ENCODE peak calls at places on chromosomes 16 and 17, in seven cellular contexts. One of them, this sample, is unnamed. For H3K27me3, the result is how much of the 10 kb centered on the place peaks cover.

GRCh38 chr16:31529398-31530312 is 2.0 kb downstream of the AHSP start:
- DNase-seq in lung: no peak
- DNase-seq in IMR-90: no peak
- DNase-seq in endothelial cell of umbilical vein: no peak
- DNase-seq in PC-3: no peak
- DNase-seq in H9: peak
- DNase-seq in aorta: no peak
- DNase-seq in this sample: no peak

GRCh38 chr17:13544292-13544691 is 57.4 kb downstream of the HS3ST3A1 start:
- DNase-seq in aorta: peak
- DNase-seq in IMR-90: peak
- DNase-seq in PC-3: peak
- DNase-seq in H9: no peak
- DNase-seq in lung: peak
- DNase-seq in endothelial cell of umbilical vein: no peak
- DNase-seq in this sample: no peak

GRCh38 chr17:45640141-45640850 is 143.8 kb upstream of the CRHR1 start:
- DNase-seq in H9: peak
- DNase-seq in PC-3: peak
- DNase-seq in endothelial cell of umbilical vein: peak
- DNase-seq in aorta: peak
- DNase-seq in lung: peak
- DNase-seq in IMR-90: peak
- DNase-seq in this sample: peak

GRCh38 chr16:86857807-86858206 is 279.5 kb downstream of the FOXL1 start:
- DNase-seq in H9: no peak
- DNase-seq in IMR-90: no peak
- DNase-seq in PC-3: no peak
- DNase-seq in aorta: no peak
- DNase-seq in lung: no peak
- DNase-seq in endothelial cell of umbilical vein: no peak
- DNase-seq in this sample: no peak

GRCh38 chr17:41071606-41072375 is 6.1 kb upstream of the KRTAP2-4 start:
- DNase-seq in aorta: no peak
- DNase-seq in endothelial cell of umbilical vein: no peak
- DNase-seq in IMR-90: no peak
- DNase-seq in lung: no peak
- DNase-seq in H9: no peak
- DNase-seq in PC-3: no peak
- DNase-seq in this sample: no peak

GRCh38 chr16:5019775-5020174 is 14.0 kb downstream of the NAGPA start:
- DNase-seq in endothelial cell of umbilical vein: no peak
- DNase-seq in lung: no peak
- DNase-seq in aorta: no peak
- DNase-seq in H9: no peak
- DNase-seq in IMR-90: no peak
- DNase-seq in PC-3: no peak
- DNase-seq in this sample: no peak

GRCh38 chr16:86362155-86362849 is 148.0 kb upstream of the FOXF1 start:
- DNase-seq in aorta: no peak
- DNase-seq in PC-3: no peak
- DNase-seq in IMR-90: no peak
- DNase-seq in endothelial cell of umbilical vein: no peak
- DNase-seq in H9: no peak
- DNase-seq in lung: no peak
- DNase-seq in this sample: no peak

GRCh38 chr17:50107790-50108414 is 12.8 kb downstream of the PDK2 start:
- DNase-seq in IMR-90: peak
- DNase-seq in lung: no peak
- DNase-seq in endothelial cell of umbilical vein: no peak
- DNase-seq in PC-3: peak
- DNase-seq in H9: no peak
- DNase-seq in aorta: no peak
- DNase-seq in this sample: no peak

GRCh38 chr17:67469208-67469980 is 92.3 kb downstream of the PITPNC1 start:
- DNase-seq in lung: no peak
- DNase-seq in H9: peak
- DNase-seq in aorta: no peak
- DNase-seq in PC-3: no peak
- DNase-seq in endothelial cell of umbilical vein: no peak
- DNase-seq in IMR-90: peak
- DNase-seq in this sample: peak

GRCh38 chr16:85990861-85991301 is 91.9 kb downstream of the IRF8 start:
- DNase-seq in IMR-90: no peak
- DNase-seq in aorta: no peak
- DNase-seq in endothelial cell of umbilical vein: no peak
- DNase-seq in H9: no peak
- DNase-seq in lung: no peak
- DNase-seq in PC-3: no peak
- DNase-seq in this sample: no peak

GRCh38 chr16:86604436-86605220 is 26.3 kb downstream of the FOXL1 start:
- DNase-seq in lung: no peak
- DNase-seq in PC-3: no peak
- DNase-seq in aorta: no peak
- DNase-seq in H9: no peak
- DNase-seq in IMR-90: no peak
- DNase-seq in endothelial cell of umbilical vein: no peak
- DNase-seq in this sample: peak

GRCh38 chr16:57462209-57462977 is at the start of gene POLR2C:
- DNase-seq in H9: peak
- DNase-seq in PC-3: peak
- DNase-seq in endothelial cell of umbilical vein: peak
- DNase-seq in aorta: peak
- DNase-seq in lung: peak
- DNase-seq in IMR-90: peak
- DNase-seq in this sample: peak

GRCh38 chr17:31299624-31300023 is 2.6 kb upstream of the OMG start:
- DNase-seq in PC-3: no peak
- DNase-seq in IMR-90: no peak
- DNase-seq in aorta: no peak
- DNase-seq in endothelial cell of umbilical vein: no peak
- DNase-seq in H9: no peak
- DNase-seq in lung: no peak
- DNase-seq in this sample: no peak

GRCh38 chr17:26775219-26775822 is 518.6 kb upstream of the WSB1 start:
- DNase-seq in aorta: no peak
- DNase-seq in IMR-90: no peak
- DNase-seq in PC-3: no peak
- DNase-seq in H9: no peak
- DNase-seq in lung: no peak
- DNase-seq in endothelial cell of umbilical vein: no peak
- DNase-seq in this sample: no peak

GRCh38 chr17:60169921-60170817 is 20.4 kb downstream of the CA4 start:
- DNase-seq in aorta: no peak
- DNase-seq in endothelial cell of umbilical vein: peak
- DNase-seq in H9: no peak
- DNase-seq in IMR-90: peak
- DNase-seq in lung: peak
- DNase-seq in PC-3: no peak
- DNase-seq in this sample: no peak

GRCh38 chr16:69711115-69711740 is 15.1 kb downstream of the NQO1 start:
- DNase-seq in H9: no peak
- DNase-seq in IMR-90: peak
- DNase-seq in aorta: peak
- DNase-seq in lung: peak
- DNase-seq in endothelial cell of umbilical vein: no peak
- DNase-seq in PC-3: peak
- DNase-seq in this sample: no peak

GRCh38 chr17:54046570-54046969 is 223.8 kb downstream of the KIF2B start:
- DNase-seq in lung: no peak
- DNase-seq in IMR-90: no peak
- DNase-seq in H9: no peak
- DNase-seq in PC-3: no peak
- DNase-seq in aorta: no peak
- DNase-seq in endothelial cell of umbilical vein: no peak
- DNase-seq in this sample: no peak

DNA sequence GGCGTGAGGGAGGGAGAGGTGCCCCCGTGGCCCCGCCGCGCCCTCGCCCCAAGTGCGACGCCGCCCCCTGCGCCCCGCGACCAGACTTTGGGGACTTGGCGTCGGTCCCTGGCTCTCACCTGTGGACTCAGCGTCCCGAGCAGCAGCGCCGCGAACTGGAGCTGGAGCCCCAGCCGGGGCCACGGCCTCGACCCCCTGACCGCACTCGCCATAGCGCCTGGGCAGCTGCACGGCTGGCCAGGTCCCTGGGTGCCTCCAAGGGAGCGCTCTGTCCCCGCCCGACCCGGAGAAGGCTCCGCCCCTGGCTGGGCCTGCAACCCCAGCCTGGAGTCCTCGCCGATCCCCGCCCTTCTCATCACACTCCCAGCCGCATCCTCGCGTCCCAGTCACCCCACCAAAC is at the start of gene ERN2:
- DNase-seq in IMR-90: no peak
- DNase-seq in lung: no peak
- DNase-seq in endothelial cell of umbilical vein: no peak
- DNase-seq in H9: peak
- DNase-seq in PC-3: no peak
- DNase-seq in aorta: no peak
- DNase-seq in this sample: no peak
- H3K27me3 ChIP-seq in IMR-90: under half
- H3K27me3 ChIP-seq in lung: under half
- H3K27me3 ChIP-seq in endothelial cell of umbilical vein: under half
- H3K27me3 ChIP-seq in H9: under half
- H3K27me3 ChIP-seq in PC-3: under half
- H3K27me3 ChIP-seq in aorta: under half
- H3K27me3 ChIP-seq in this sample: under half

GRCh38 chr17:57554826-57555635 is 190.1 kb downstream of the CCDC182 start:
- DNase-seq in endothelial cell of umbilical vein: no peak
- DNase-seq in IMR-90: no peak
- DNase-seq in PC-3: no peak
- DNase-seq in aorta: no peak
- DNase-seq in lung: no peak
- DNase-seq in H9: no peak
- DNase-seq in this sample: no peak
- H3K27ac ChIP-seq in endothelial cell of umbilical vein: no peak
- H3K27ac ChIP-seq in IMR-90: no peak
- H3K27ac ChIP-seq in PC-3: no peak
- H3K27ac ChIP-seq in aorta: no peak
- H3K27ac ChIP-seq in lung: no peak
- H3K27ac ChIP-seq in H9: no peak
- H3K27ac ChIP-seq in this sample: no peak

GRCh38 chr17:77881545-77881944 is 77.0 kb upstream of the TNRC6C start:
- DNase-seq in H9: no peak
- DNase-seq in PC-3: no peak
- DNase-seq in aorta: peak
- DNase-seq in lung: peak
- DNase-seq in endothelial cell of umbilical vein: no peak
- DNase-seq in IMR-90: peak
- DNase-seq in this sample: peak

GRCh38 chr17:77882040-77882439 is 76.5 kb upstream of the TNRC6C start:
- DNase-seq in IMR-90: no peak
- DNase-seq in H9: no peak
- DNase-seq in PC-3: no peak
- DNase-seq in endothelial cell of umbilical vein: no peak
- DNase-seq in aorta: no peak
- DNase-seq in lung: no peak
- DNase-seq in this sample: no peak

GRCh38 chr17:77884019-77884418 is 74.5 kb upstream of the TNRC6C start:
- DNase-seq in IMR-90: peak
- DNase-seq in lung: no peak
- DNase-seq in PC-3: no peak
- DNase-seq in aorta: no peak
- DNase-seq in endothelial cell of umbilical vein: no peak
- DNase-seq in H9: peak
- DNase-seq in this sample: peak

GRCh38 chr17:77882481-77883212 is 75.9 kb upstream of the TNRC6C start:
- DNase-seq in endothelial cell of umbilical vein: no peak
- DNase-seq in IMR-90: peak
- DNase-seq in PC-3: no peak
- DNase-seq in aorta: peak
- DNase-seq in H9: no peak
- DNase-seq in lung: no peak
- DNase-seq in this sample: peak

GRCh38 chr17:77883213-77883650 is 75.3 kb upstream of the TNRC6C start:
- DNase-seq in lung: no peak
- DNase-seq in aorta: no peak
- DNase-seq in endothelial cell of umbilical vein: no peak
- DNase-seq in IMR-90: no peak
- DNase-seq in H9: no peak
- DNase-seq in PC-3: no peak
- DNase-seq in this sample: no peak
- H3K27me3 ChIP-seq in lung: under half
- H3K27me3 ChIP-seq in aorta: under half
- H3K27me3 ChIP-seq in endothelial cell of umbilical vein: under half
- H3K27me3 ChIP-seq in IMR-90: under half
- H3K27me3 ChIP-seq in H9: under half
- H3K27me3 ChIP-seq in PC-3: half or more
- H3K27me3 ChIP-seq in this sample: under half

GRCh38 chr17:29706045-29706431 is 83.3 kb upstream of the CORO6 start:
- DNase-seq in PC-3: no peak
- DNase-seq in IMR-90: no peak
- DNase-seq in endothelial cell of umbilical vein: no peak
- DNase-seq in aorta: no peak
- DNase-seq in H9: no peak
- DNase-seq in lung: no peak
- DNase-seq in this sample: no peak
- H3K27ac ChIP-seq in PC-3: no peak
- H3K27ac ChIP-seq in IMR-90: no peak
- H3K27ac ChIP-seq in endothelial cell of umbilical vein: no peak
- H3K27ac ChIP-seq in aorta: no peak
- H3K27ac ChIP-seq in H9: no peak
- H3K27ac ChIP-seq in lung: no peak
- H3K27ac ChIP-seq in this sample: peak

DNA sequence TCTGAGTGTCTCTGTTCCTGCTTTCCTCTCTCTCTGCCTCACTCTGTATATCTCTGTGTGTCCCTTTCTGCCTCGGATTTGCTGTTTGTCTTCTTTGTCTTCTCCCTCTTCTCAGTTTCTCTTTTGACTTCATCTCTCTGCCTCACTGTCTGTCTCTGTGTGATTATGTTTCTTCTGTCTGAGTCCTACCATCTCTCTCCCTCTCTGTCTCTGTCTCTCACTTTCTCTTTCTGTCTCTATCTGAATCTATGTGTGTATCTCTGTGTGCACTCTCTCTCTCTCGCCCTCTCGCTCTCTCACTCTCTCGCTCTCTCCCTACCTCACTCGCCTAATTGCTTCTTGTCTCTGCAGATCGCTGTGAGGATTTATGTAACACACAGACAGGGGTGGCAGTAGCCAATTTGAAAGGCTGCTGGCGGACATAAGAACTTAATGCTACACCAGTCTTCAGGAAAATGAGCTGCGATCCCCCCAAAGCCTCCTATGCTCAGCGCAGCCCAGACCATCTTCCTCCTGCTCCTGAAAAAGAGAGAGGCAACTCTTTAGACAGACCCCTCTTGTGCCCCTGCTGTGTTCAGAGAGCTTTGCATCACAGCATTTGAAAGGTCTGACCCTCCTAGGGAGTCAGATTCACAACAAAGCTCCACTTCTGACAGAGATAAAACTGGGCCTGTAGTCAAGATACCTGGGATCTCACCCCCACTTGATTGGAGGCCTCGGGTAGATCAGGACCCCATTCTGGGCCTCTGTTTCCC is 140.9 kb downstream of the CCT6B start:
- DNase-seq in aorta: no peak
- DNase-seq in lung: no peak
- DNase-seq in H9: peak
- DNase-seq in IMR-90: no peak
- DNase-seq in PC-3: no peak
- DNase-seq in endothelial cell of umbilical vein: no peak
- DNase-seq in this sample: no peak
- H3K27me3 ChIP-seq in aorta: under half
- H3K27me3 ChIP-seq in lung: under half
- H3K27me3 ChIP-seq in H9: under half
- H3K27me3 ChIP-seq in IMR-90: under half
- H3K27me3 ChIP-seq in PC-3: under half
- H3K27me3 ChIP-seq in endothelial cell of umbilical vein: under half
- H3K27me3 ChIP-seq in this sample: under half

GRCh38 chr17:15384142-15384803 is 42.9 kb upstream of the TEKT3 start:
- DNase-seq in H9: no peak
- DNase-seq in aorta: peak
- DNase-seq in IMR-90: peak
- DNase-seq in lung: peak
- DNase-seq in PC-3: no peak
- DNase-seq in endothelial cell of umbilical vein: peak
- DNase-seq in this sample: no peak
- H3K27ac ChIP-seq in H9: no peak
- H3K27ac ChIP-seq in aorta: no peak
- H3K27ac ChIP-seq in IMR-90: peak
- H3K27ac ChIP-seq in lung: peak
- H3K27ac ChIP-seq in PC-3: peak
- H3K27ac ChIP-seq in endothelial cell of umbilical vein: no peak
- H3K27ac ChIP-seq in this sample: no peak

This sample was measured in CD8-positive, alpha-beta memory T cell.